ENCODE peak calls at places on chromosomes 3 and 15, in seven cellular contexts. C, J, W, V, O, K and P are unnamed samples.

GRCh38 chr3:184380210-184380626 is 364 bp downstream of the CHRD start:
- DNase-seq in C (no peak), K (peak; percentile 54), O (peak; percentile 38), W (peak; percentile 88), J (peak; percentile 42), V (peak; percentile 31), P (no peak)

GRCh38 chr3:40680685-40681657 is 156.2 kb downstream of the ZNF621 start:
- DNase-seq in V (no peak), K (no peak), W (no peak), C (no peak), O (no peak), J (no peak), P (no peak)

GRCh38 chr15:40058476-40059140 is 19.6 kb upstream of the SRP14 start:
- DNase-seq in O (peak; percentile 31), C (no peak), V (no peak), W (no peak), J (peak; percentile 58), K (no peak), P (no peak)

GRCh38 chr3:180433172-180433571 is 168.8 kb upstream of the TTC14 start:
- DNase-seq in O (peak; percentile 94), W (no peak), V (no peak), K (no peak), J (peak; percentile 81), C (peak; percentile 37), P (no peak)

GRCh38 chr3:99846472-99846871 is 28.8 kb downstream of the CMSS1 start:
- DNase-seq in K (no peak), V (no peak), W (no peak), J (peak; percentile 75), C (no peak), O (peak; percentile 22), P (no peak)

GRCh38 chr3:197362086-197362485 is 63.7 kb upstream of the DLG1 start:
- DNase-seq in W (no peak), J (no peak), K (no peak), O (no peak), C (no peak), V (no peak), P (no peak)

GRCh38 chr3:45507820-45508317 is 86.7 kb upstream of the LIMD1 start:
- DNase-seq in W (no peak), K (no peak), J (peak; percentile 77), C (no peak), O (no peak), V (no peak), P (no peak)

GRCh38 chr15:72809329-72809728 is 25.8 kb upstream of the ADPGK start:
- DNase-seq in C (no peak), V (no peak), K (no peak), J (no peak), W (no peak), O (no peak), P (no peak)

GRCh38 chr3:69364354-69364753 is 21.5 kb downstream of the FRMD4B start:
- DNase-seq in W (no peak), V (no peak), O (peak; percentile 51), K (no peak), J (no peak), C (no peak), P (no peak)

GRCh38 chr3:10205461-10206165 is 40.9 kb downstream of the IRAK2 start:
- DNase-seq in J (peak; percentile 93), K (no peak), V (peak; percentile 83), C (no peak), W (no peak), O (peak; percentile 98), P (no peak)

GRCh38 chr3:45760878-45761711 is 35.2 kb downstream of the SLC6A20 start:
- DNase-seq in C (peak; percentile 55), W (no peak), O (peak; percentile 69), J (peak; percentile 63), K (peak; percentile 56), V (peak; percentile 71), P (no peak)

GRCh38 chr15:92904832-92905640 is 4.9 kb downstream of the CHD2 start:
- DNase-seq in V (no peak), K (no peak), W (no peak), J (no peak), C (no peak), O (no peak), P (no peak)

GRCh38 chr15:69909719-69910444 is 187.8 kb downstream of the TLE3 start:
- DNase-seq in C (no peak), K (no peak), J (peak; percentile 13), V (no peak), W (no peak), O (no peak), P (no peak)

GRCh38 chr15:41967506-41968206 is 4.7 kb downstream of the EHD4 start:
- DNase-seq in C (no peak), O (no peak), J (peak; percentile 66), W (no peak), K (peak; percentile 39), V (no peak), P (no peak)

GRCh38 chr3:185820973-185821758 is 3.7 kb downstream of the IGF2BP2 start:
- DNase-seq in J (peak; percentile 94), K (no peak), C (peak; percentile 78), V (peak; percentile 42), O (peak; percentile 94), W (no peak), P (no peak)

GRCh38 chr3:41304603-41305002 is 105.3 kb downstream of the CTNNB1 start:
- DNase-seq in C (no peak), J (peak; percentile 32), K (no peak), W (no peak), V (no peak), O (peak; percentile 43), P (no peak)

GRCh38 chr15:45637552-45638033 is 2.8 kb downstream of the SQOR start:
- DNase-seq in O (peak; percentile 60), V (peak; percentile 32), J (peak; percentile 84), C (peak; percentile 93), W (peak; percentile 74), K (peak; percentile 78), P (peak; percentile 15)

GRCh38 chr15:48581221-48581620 is 64.3 kb downstream of the FBN1 start:
- DNase-seq in C (no peak), K (no peak), V (no peak), J (no peak), W (no peak), O (no peak), P (no peak)

GRCh38 chr3:16151109-16151508 is 23.4 kb upstream of the GALNT15 start:
- DNase-seq in V (no peak), J (peak; percentile 93), C (peak; percentile 69), W (no peak), K (peak; percentile 50), O (peak; percentile 44), P (no peak)

GRCh38 chr3:151439652-151440125 is 21.2 kb downstream of the IGSF10 start:
- DNase-seq in J (peak; percentile 60), O (peak; percentile 94), K (peak; percentile 72), C (peak; percentile 48), W (no peak), V (peak; percentile 50), P (no peak)

GRCh38 chr3:42683875-42684593 is 1.3 kb upstream of the KLHL40 start:
- DNase-seq in K (peak; percentile 63), C (peak; percentile 81), O (peak; percentile 96), J (peak; percentile 93), V (peak; percentile 76), W (peak; percentile 30), P (no peak)

DNA sequence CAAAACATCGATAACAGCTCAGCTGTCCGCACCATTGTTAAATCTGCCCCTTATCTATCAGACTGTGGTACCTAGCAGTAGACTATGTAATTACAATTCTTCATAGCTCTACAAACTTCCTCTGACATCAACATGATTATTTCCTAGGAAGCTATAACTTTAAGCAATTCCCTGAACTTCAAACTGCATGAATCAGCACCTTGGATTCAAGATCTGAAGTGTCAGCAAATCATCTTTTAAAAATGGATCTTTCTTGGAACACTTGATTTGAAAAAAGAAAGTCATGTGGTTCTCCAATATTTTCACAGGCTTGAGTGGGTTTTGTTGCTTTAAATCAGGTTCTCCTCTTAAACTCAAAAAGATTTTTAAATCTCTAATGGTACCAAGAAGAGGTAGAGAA is 680.7 kb upstream of the LMCD1 start:
- DNase-seq in J (no peak), V (no peak), C (no peak), W (no peak), K (no peak), O (no peak), P (no peak)
- H3K9me3 ChIP-seq in J (no peaks in the 10 kb centered on the region), V (peaks cover 3% of the 10 kb centered on the region), C (peaks cover 18% of the 10 kb centered on the region), W (no peaks in the 10 kb centered on the region), K (peaks cover 19% of the 10 kb centered on the region), O (peaks cover 21% of the 10 kb centered on the region), P (no peaks in the 10 kb centered on the region)

GRCh38 chr15:100385300-100385699 is 43.5 kb upstream of the ADAMTS17 start:
- DNase-seq in C (no peak), V (no peak), O (no peak), J (no peak), W (no peak), K (no peak), P (no peak)

GRCh38 chr15:100384108-100384410 is 42.3 kb upstream of the ADAMTS17 start:
- DNase-seq in O (no peak), C (no peak), K (no peak), V (no peak), J (no peak), W (no peak), P (no peak)

GRCh38 chr15:100383302-100384107 is 41.7 kb upstream of the ADAMTS17 start:
- DNase-seq in W (no peak), V (peak; percentile 39), O (peak; percentile 75), J (peak; percentile 20), C (no peak), K (peak; percentile 53), P (no peak)
- H3K9me3 ChIP-seq in W (no peaks in the 10 kb centered on the region), V (peaks cover 26% of the 10 kb centered on the region), O (peaks cover 7% of the 10 kb centered on the region), J (no peaks in the 10 kb centered on the region), C (peaks cover 49% of the 10 kb centered on the region), K (peaks cover 11% of the 10 kb centered on the region), P (no peaks in the 10 kb centered on the region)

DNA sequence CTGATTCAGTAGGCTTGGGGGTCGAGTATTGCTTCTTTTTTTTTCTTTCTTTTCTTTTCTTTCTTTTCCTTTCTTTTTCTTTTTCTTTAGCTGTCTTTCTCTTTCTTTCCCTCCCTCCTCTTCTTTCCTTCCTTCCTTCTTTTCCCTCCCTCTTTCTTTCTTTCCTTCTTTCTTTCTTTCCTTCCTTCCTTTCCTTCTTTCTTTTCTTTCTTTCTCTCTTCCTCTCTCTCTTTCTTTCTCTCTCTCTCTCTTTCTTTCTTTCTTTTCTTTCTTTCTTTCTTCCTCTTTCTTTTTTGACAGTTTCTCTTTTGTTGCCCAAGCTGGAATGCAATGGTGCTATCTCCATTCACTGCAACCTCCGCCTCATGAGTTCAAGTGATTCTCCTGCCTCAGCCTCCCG is 36.0 kb downstream of the TM4SF4 start:
- DNase-seq in J (no peak), W (no peak), C (no peak), O (no peak), K (no peak), V (no peak), P (no peak)
- H3K9me3 ChIP-seq in J (no peaks in the 10 kb centered on the region), W (no peaks in the 10 kb centered on the region), C (no peaks in the 10 kb centered on the region), O (no peaks in the 10 kb centered on the region), K (no peaks in the 10 kb centered on the region), V (no peaks in the 10 kb centered on the region), P (no peaks in the 10 kb centered on the region)

DNA sequence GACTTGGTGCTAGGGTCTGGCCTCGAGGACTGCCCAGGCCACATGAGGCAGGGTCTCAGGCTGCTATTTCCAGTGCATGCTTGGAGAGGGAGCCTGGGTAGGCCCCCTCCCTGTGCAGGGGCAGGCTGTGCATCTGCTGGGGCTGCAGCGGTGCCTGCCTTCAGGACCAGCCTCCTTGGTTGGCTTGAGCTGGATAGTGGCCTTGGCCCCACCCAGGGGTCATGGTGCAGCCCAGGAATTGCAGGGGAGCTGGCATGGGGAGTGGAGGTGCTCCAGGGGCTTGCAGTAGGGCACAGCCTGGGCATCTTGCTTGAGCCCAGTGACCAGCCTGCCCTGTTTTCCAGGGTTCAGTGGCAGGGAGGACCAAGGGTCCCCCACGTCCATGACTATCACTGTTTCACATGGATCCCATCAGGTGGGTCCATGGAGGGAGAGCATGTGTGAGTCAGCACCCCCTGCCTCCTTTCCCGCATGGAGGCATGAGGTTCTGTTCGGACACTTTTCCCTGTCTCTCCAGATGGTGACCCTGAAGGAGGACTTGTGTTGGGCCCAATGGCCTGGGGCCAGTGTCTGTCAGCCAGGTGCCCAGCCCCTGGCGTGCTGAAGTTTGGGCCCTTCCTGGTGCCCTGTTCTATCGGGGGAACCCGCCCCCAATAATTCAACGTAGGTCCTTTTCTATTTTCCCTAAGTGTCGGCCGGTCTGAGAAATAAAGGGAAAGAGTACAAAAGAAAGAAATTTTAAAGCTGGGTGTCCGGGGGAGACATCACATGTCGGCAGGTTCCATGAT is 218.6 kb downstream of the SNRPN start:
- DNase-seq in C (no peak), V (no peak), J (no peak), W (no peak), O (no peak), K (no peak), P (no peak)
- H3K9me3 ChIP-seq in C (peaks cover 87% of the 10 kb centered on the region), V (no peaks in the 10 kb centered on the region), J (no peaks in the 10 kb centered on the region), W (no peaks in the 10 kb centered on the region), O (peaks cover 7% of the 10 kb centered on the region), K (peaks cover 96% of the 10 kb centered on the region), P (no peaks in the 10 kb centered on the region)